ENCODE peak calls at places on chromosomes 13 and 19, in five cellular contexts. Y is kidney tubule cell; K is activated naive CD8-positive, alpha-beta T cell treated with anti-CD3 and anti-CD28 coated beads, Interleukin-2, amount 10 ng/mL, durations not matched to agents 7 days and 5 days; D is AG08396; S is endothelial cell of umbilical vein. P is an unnamed sample.

GRCh38 chr19:31694761-31695160 is 345.5 kb upstream of the TSHZ3 start:
- DNase-seq in Y (no peak), K (no peak), D (no peak), S (no peak), P (peak)

GRCh38 chr13:40401911-40402776 is 264.3 kb downstream of the FOXO1 start:
- DNase-seq in Y (peak), K (no peak), D (peak), S (peak), P (peak)

GRCh38 chr13:48860369-48860768 is 115.3 kb upstream of the FNDC3A start:
- DNase-seq in Y (no peak), K (no peak), D (no peak), S (no peak), P (no peak)

GRCh38 chr19:19539738-19540703 is 2.0 kb downstream of the CILP2 start:
- DNase-seq in Y (peak), K (peak), D (peak), S (no peak), P (no peak)

GRCh38 chr19:800360-801029 is 3.2 kb downstream of the PTBP1 start:
- DNase-seq in Y (peak), K (no peak), D (peak), S (peak), P (no peak)

GRCh38 chr19:44575116-44575700 is 38.2 kb upstream of the IGSF23 start:
- DNase-seq in Y (no peak), K (no peak), D (no peak), S (no peak), P (peak)

GRCh38 chr13:23428183-23428528 is 5.3 kb downstream of the SACS start:
- DNase-seq in Y (no peak), K (no peak), D (no peak), S (peak), P (no peak)

GRCh38 chr13:84400711-84401110 is 518.4 kb upstream of the SLITRK1 start:
- DNase-seq in Y (peak), K (no peak), D (peak), S (no peak), P (no peak)

GRCh38 chr19:7293795-7294570 is at the start of gene INSR:
- DNase-seq in Y (peak), K (peak), D (peak), S (peak), P (peak)

GRCh38 chr19:1045247-1045603 is 5.3 kb downstream of the ABCA7 start:
- DNase-seq in Y (peak), K (no peak), D (no peak), S (no peak), P (no peak)

GRCh38 chr13:113155201-113155600 is 3.2 kb upstream of the PROZ start:
- DNase-seq in Y (no peak), K (no peak), D (no peak), S (no peak), P (peak)

GRCh38 chr19:4081441-4082129 is 14.9 kb upstream of the ZBTB7A start:
- DNase-seq in Y (no peak), K (no peak), D (no peak), S (no peak), P (no peak)

GRCh38 chr19:1101337-1101698 is 2.5 kb upstream of the GPX4 start:
- DNase-seq in Y (no peak), K (no peak), D (no peak), S (no peak), P (no peak)

GRCh38 chr19:48636859-48637448 is at the start of gene DBP:
- DNase-seq in Y (no peak), K (no peak), D (peak), S (no peak), P (no peak)

GRCh38 chr13:32165791-32166190 is 134.2 kb downstream of the FRY start:
- DNase-seq in Y (no peak), K (no peak), D (no peak), S (no peak), P (no peak)

GRCh38 chr13:45521292-45521691 is 56.6 kb downstream of the COG3 start:
- DNase-seq in Y (no peak), K (no peak), D (no peak), S (no peak), P (no peak)

GRCh38 chr13:111202745-111203144 is 87.6 kb downstream of the ARHGEF7 start:
- DNase-seq in Y (peak), K (no peak), D (peak), S (peak), P (no peak)

GRCh38 chr13:27696731-27697130 is 75.0 kb downstream of the POLR1D start:
- DNase-seq in Y (no peak), K (no peak), D (no peak), S (no peak), P (no peak)

GRCh38 chr13:24036115-24036514 is 124.4 kb upstream of the SPATA13 start:
- DNase-seq in Y (no peak), K (no peak), D (no peak), S (no peak), P (no peak)

GRCh38 chr13:75365724-75366173 is 116.2 kb downstream of the TBC1D4 start:
- DNase-seq in Y (peak), K (no peak), D (peak), S (peak), P (no peak)

GRCh38 chr19:3207466-3208242 is 16.8 kb upstream of the CELF5 start:
- DNase-seq in Y (no peak), K (no peak), D (no peak), S (no peak), P (no peak)

GRCh38 chr19:37914908-37915307 is 7.9 kb downstream of the SIPA1L3 start:
- DNase-seq in Y (no peak), K (no peak), D (no peak), S (no peak), P (no peak)

GRCh38 chr13:79392882-79393563 is 13.0 kb downstream of the RBM26 start:
- DNase-seq in Y (peak), K (no peak), D (no peak), S (peak), P (no peak)

GRCh38 chr13:110680852-110681251 is 25.1 kb downstream of the CARS2 start:
- DNase-seq in Y (peak), K (no peak), D (peak), S (peak), P (no peak)

GRCh38 chr13:112891477-112892401 is 77.3 kb upstream of the MCF2L start:
- DNase-seq in Y (peak), K (no peak), D (no peak), S (no peak), P (no peak)

GRCh38 chr13:44236370-44236769 is 137.3 kb upstream of the SERP2 start:
- DNase-seq in Y (no peak), K (no peak), D (no peak), S (no peak), P (no peak)

GRCh38 chr13:92896842-92897241 is 329.8 kb upstream of the GPC6 start:
- DNase-seq in Y (peak), K (no peak), D (no peak), S (no peak), P (no peak)

GRCh38 chr19:35142531-35143230 is 374 bp upstream of the FXYD7 start:
- DNase-seq in Y (peak), K (peak), D (peak), S (peak), P (no peak)

GRCh38 chr13:94464771-94465170 is 14.7 kb downstream of the DCT start:
- DNase-seq in Y (no peak), K (no peak), D (no peak), S (no peak), P (no peak)

GRCh38 chr19:7337380-7338194 is 11.2 kb upstream of the ARHGEF18 start:
- DNase-seq in Y (no peak), K (peak), D (no peak), S (no peak), P (no peak)

P was measured in osteocyte.